ENCODE peak calls at places on chromosome 22, in five cellular contexts. One of them, this sample, is unnamed.

GRCh38 chr22:25853902-25854301 is 111.9 kb downstream of the MYO18B start:
- DNase-seq in A549: peak
- DNase-seq in GM12878: no peak
- DNase-seq in SK-N-SH: peak
- DNase-seq in IMR-90: no peak
- DNase-seq in this sample: no peak

GRCh38 chr22:42692239-42693054 is 28.2 kb downstream of the A4GALT start:
- DNase-seq in SK-N-SH: no peak
- DNase-seq in GM12878: no peak
- DNase-seq in A549: peak
- DNase-seq in IMR-90: no peak
- DNase-seq in this sample: no peak

GRCh38 chr22:42329504-42329903 is 59.1 kb upstream of the TCF20 start:
- DNase-seq in SK-N-SH: no peak
- DNase-seq in GM12878: no peak
- DNase-seq in IMR-90: no peak
- DNase-seq in A549: no peak
- DNase-seq in this sample: no peak

GRCh38 chr22:20834725-20835124 is 23.9 kb downstream of the PI4KA start:
- DNase-seq in GM12878: no peak
- DNase-seq in IMR-90: no peak
- DNase-seq in A549: no peak
- DNase-seq in SK-N-SH: no peak
- DNase-seq in this sample: peak

GRCh38 chr22:32699686-32700085 is 101.8 kb upstream of the TIMP3 start:
- DNase-seq in A549: no peak
- DNase-seq in GM12878: no peak
- DNase-seq in SK-N-SH: no peak
- DNase-seq in IMR-90: no peak
- DNase-seq in this sample: no peak

GRCh38 chr22:24434472-24435322 is 7.3 kb downstream of the ADORA2A start:
- DNase-seq in GM12878: peak
- DNase-seq in SK-N-SH: peak
- DNase-seq in A549: no peak
- DNase-seq in IMR-90: no peak
- DNase-seq in this sample: no peak

GRCh38 chr22:21041937-21042336 is 3.8 kb upstream of the LRRC74B start:
- DNase-seq in A549: no peak
- DNase-seq in SK-N-SH: no peak
- DNase-seq in IMR-90: peak
- DNase-seq in GM12878: no peak
- DNase-seq in this sample: no peak

GRCh38 chr22:48683640-48684039 is 1144.0 kb downstream of the BRD1 start:
- DNase-seq in GM12878: no peak
- DNase-seq in A549: no peak
- DNase-seq in IMR-90: no peak
- DNase-seq in SK-N-SH: no peak
- DNase-seq in this sample: no peak

GRCh38 chr22:49999901-50000586 is 12.5 kb downstream of the IL17REL start:
- DNase-seq in GM12878: no peak
- DNase-seq in A549: no peak
- DNase-seq in SK-N-SH: peak
- DNase-seq in IMR-90: no peak
- DNase-seq in this sample: no peak

GRCh38 chr22:46766611-46767010 is 4.2 kb downstream of the TBC1D22A start:
- DNase-seq in IMR-90: no peak
- DNase-seq in SK-N-SH: no peak
- DNase-seq in A549: no peak
- DNase-seq in GM12878: no peak
- DNase-seq in this sample: no peak

GRCh38 chr22:20524004-20524481 is 16.6 kb downstream of the MED15 start:
- DNase-seq in SK-N-SH: peak
- DNase-seq in A549: no peak
- DNase-seq in GM12878: peak
- DNase-seq in IMR-90: peak
- DNase-seq in this sample: peak

GRCh38 chr22:20145832-20146223 is 5.0 kb downstream of the CCDC188 start:
- DNase-seq in IMR-90: no peak
- DNase-seq in SK-N-SH: peak
- DNase-seq in GM12878: no peak
- DNase-seq in A549: no peak
- DNase-seq in this sample: no peak

GRCh38 chr22:35369996-35370395 is 10.9 kb upstream of the HMOX1 start:
- DNase-seq in GM12878: no peak
- DNase-seq in SK-N-SH: no peak
- DNase-seq in IMR-90: no peak
- DNase-seq in A549: no peak
- DNase-seq in this sample: no peak

GRCh38 chr22:26805131-26805530 is 147.7 kb downstream of the MIAT start:
- DNase-seq in SK-N-SH: no peak
- DNase-seq in IMR-90: peak
- DNase-seq in GM12878: no peak
- DNase-seq in A549: no peak
- DNase-seq in this sample: no peak

GRCh38 chr22:39300198-39300830 is 19.1 kb downstream of the RPL3 start:
- DNase-seq in A549: no peak
- DNase-seq in GM12878: no peak
- DNase-seq in SK-N-SH: no peak
- DNase-seq in IMR-90: no peak
- DNase-seq in this sample: no peak
- TF ChIP-seq RCOR1 in A549: no peak
- TF ChIP-seq RCOR1 in GM12878: no peak
- TF ChIP-seq RCOR1 in SK-N-SH: no peak
- TF ChIP-seq RCOR1 in IMR-90: no peak
- TF ChIP-seq RCOR1 in this sample: no peak

DNA sequence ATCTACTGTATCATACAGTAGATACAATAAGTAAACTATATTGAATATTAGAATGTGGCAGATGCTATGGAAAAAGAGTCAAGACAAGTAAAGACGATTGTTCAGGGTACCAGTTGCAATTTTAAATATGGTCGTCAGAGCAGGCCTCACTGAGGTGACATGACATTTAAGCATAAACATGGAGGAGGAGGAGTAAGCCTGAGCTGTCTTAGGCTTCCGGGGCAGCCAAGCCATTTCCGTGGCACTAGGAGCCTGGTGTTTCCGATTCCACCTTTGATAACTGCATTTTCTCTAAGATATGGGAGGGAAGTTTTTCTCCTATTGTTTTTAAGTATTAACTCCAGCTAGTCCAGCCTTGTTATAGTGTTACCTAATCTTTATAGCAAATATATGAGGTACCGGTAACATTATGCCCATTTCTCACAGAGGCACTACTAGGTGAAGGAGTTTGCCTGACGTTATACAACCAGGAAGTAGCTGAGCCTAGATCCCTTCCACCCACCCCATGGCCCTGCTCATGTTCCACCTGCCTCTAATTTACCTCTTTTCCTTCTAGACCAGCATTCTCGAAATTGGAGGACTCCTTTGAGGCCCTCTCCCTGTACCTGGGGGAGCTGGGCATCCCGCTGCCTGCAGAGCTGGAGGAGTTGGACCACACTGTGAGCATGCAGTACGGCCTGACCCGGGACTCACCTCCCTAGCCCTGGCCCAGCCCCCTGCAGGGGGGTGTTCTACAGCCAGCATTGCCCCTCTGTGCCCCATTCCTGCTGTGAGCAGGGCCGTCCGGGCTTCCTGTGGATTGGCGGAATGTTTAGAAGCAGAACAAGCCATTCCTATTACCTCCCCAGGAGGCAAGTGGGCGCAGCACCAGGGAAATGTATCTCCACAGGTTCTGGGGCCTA is 14.3 kb downstream of the PIK3IP1 start:
- DNase-seq in A549: no peak
- DNase-seq in GM12878: no peak
- DNase-seq in SK-N-SH: no peak
- DNase-seq in IMR-90: no peak
- DNase-seq in this sample: no peak
- TF ChIP-seq RCOR1 in A549: no peak
- TF ChIP-seq RCOR1 in GM12878: no peak
- TF ChIP-seq RCOR1 in SK-N-SH: no peak
- TF ChIP-seq RCOR1 in IMR-90: no peak
- TF ChIP-seq RCOR1 in this sample: no peak

GRCh38 chr22:18056161-18056666 is 21.6 kb upstream of the PEX26 start:
- DNase-seq in A549: peak
- DNase-seq in IMR-90: peak
- DNase-seq in SK-N-SH: peak
- DNase-seq in GM12878: no peak
- DNase-seq in this sample: no peak
- TF ChIP-seq RCOR1 in A549: no peak
- TF ChIP-seq RCOR1 in IMR-90: no peak
- TF ChIP-seq RCOR1 in SK-N-SH: peak
- TF ChIP-seq RCOR1 in GM12878: no peak
- TF ChIP-seq RCOR1 in this sample: no peak

DNA sequence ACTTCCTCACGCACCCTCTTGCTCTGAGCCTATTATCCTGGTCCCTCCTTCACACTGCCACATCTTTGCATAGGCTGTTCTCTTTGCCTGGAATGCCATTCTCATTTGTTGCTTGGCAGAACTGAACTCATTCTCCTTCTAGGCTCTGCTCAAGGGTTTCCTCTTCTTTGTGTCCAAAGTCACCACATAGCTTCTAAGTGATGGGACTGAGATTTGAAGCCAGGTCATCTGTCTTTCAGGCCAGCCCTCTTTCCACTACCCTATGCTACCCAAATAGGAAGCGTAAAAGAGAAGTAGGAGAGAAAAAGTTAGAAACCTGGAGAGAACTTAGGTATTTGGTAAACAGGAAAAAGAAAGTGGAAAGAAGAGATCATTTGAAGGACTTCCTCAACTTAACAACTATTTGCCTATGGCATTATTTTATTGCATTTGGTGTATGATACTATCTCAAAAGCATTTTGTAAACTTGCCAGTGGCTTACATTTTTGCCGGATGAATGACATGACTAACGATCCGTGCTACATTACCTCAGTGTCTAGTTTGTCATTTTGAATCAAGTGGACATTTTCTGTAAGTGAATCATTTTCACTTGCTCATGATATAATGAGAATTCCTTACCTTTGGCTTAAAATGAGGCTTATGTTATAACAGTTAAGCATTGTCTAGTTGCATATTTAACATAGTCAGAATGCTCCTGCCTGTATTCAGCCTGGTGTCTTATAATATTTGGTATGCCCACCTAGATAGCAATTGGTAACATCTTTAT is 18.5 kb downstream of the NF2 start:
- DNase-seq in GM12878: no peak
- DNase-seq in A549: peak
- DNase-seq in SK-N-SH: no peak
- DNase-seq in IMR-90: peak
- DNase-seq in this sample: no peak
- TF ChIP-seq RCOR1 in GM12878: no peak
- TF ChIP-seq RCOR1 in A549: no peak
- TF ChIP-seq RCOR1 in SK-N-SH: no peak
- TF ChIP-seq RCOR1 in IMR-90: peak
- TF ChIP-seq RCOR1 in this sample: no peak

GRCh38 chr22:30423296-30423958 is 2.1 kb upstream of the MTFP1 start:
- DNase-seq in A549: peak
- DNase-seq in SK-N-SH: no peak
- DNase-seq in IMR-90: no peak
- DNase-seq in GM12878: no peak
- DNase-seq in this sample: no peak

GRCh38 chr22:30421695-30422480 is 3.7 kb upstream of the MTFP1 start:
- DNase-seq in IMR-90: no peak
- DNase-seq in SK-N-SH: no peak
- DNase-seq in A549: no peak
- DNase-seq in GM12878: no peak
- DNase-seq in this sample: peak

GRCh38 chr22:30424471-30425326 is 869 bp upstream of the MTFP1 start:
- DNase-seq in A549: peak
- DNase-seq in IMR-90: peak
- DNase-seq in GM12878: no peak
- DNase-seq in SK-N-SH: no peak
- DNase-seq in this sample: peak

GRCh38 chr22:30423959-30424380 is 1.6 kb upstream of the MTFP1 start:
- DNase-seq in GM12878: peak
- DNase-seq in A549: peak
- DNase-seq in IMR-90: peak
- DNase-seq in SK-N-SH: peak
- DNase-seq in this sample: peak

DNA sequence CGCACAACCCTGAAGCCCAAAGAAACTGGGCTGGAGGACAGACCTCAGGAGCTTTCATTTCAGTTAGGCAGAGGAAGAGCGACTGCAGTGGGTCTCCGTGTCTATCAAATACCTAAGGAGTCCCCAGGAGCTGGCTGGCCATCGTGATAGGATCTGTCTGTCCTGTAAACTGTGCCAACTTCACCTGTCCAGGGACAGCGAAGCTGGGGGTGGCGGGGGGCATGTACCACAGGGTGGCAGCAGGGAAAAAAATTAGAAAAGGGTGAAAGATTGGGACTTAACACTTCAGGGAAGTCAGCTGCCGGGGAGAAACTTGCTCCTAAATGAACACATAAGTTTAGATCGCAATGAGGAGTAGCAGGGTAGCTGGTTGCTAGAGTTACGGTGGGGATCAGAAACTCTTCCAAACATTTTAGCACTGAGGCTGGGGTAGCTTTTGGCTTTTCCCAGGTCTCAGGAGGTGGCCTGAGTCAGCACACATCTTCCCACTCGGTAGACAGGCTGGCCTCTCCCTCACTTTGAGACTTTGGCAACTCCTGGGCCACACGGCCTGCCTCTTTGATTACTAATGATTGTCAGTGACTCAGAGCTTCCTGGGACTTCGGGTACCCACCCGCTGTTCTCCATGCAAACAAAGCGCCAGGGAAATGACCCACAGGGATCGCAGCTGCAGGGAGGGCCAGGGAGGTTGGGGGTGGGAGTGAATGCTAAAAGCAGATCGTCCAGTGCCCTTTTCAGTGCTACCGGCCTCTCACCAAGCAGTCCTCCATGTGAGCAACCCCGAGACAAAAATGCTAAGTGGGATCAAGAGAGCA is 2.9 kb upstream of the MTFP1 start:
- DNase-seq in SK-N-SH: no peak
- DNase-seq in A549: peak
- DNase-seq in GM12878: no peak
- DNase-seq in IMR-90: peak
- DNase-seq in this sample: peak
- TF ChIP-seq RCOR1 in SK-N-SH: no peak
- TF ChIP-seq RCOR1 in A549: no peak
- TF ChIP-seq RCOR1 in GM12878: no peak
- TF ChIP-seq RCOR1 in IMR-90: no peak
- TF ChIP-seq RCOR1 in this sample: no peak